ENCODE peak calls at places on chromosomes 13 and 19, in four cellular contexts. C is K562, E is GM12878, T is SK-N-SH. I is an unnamed sample.

GRCh38 chr13:67238277-67238859 is 8.2 kb upstream of the PCDH9 start:
- DNase-seq in E (no peak), C (peak; percentile 15), T (peak; percentile 19), I (no peak)

GRCh38 chr19:10812902-10813404 is 23.1 kb downstream of the TMED1 start:
- DNase-seq in C (peak; percentile 80), T (no peak), E (no peak), I (no peak)

GRCh38 chr13:44331912-44332840 is 41.4 kb upstream of the SERP2 start:
- DNase-seq in E (no peak), T (peak; percentile 72), C (no peak), I (no peak)

GRCh38 chr13:72244788-72245187 is 377.8 kb upstream of the DACH1 start:
- DNase-seq in C (no peak), E (no peak), T (no peak), I (no peak)

GRCh38 chr19:3190921-3191805 is 5.4 kb downstream of the NCLN start:
- DNase-seq in C (no peak), E (no peak), T (no peak), I (no peak)

GRCh38 chr19:15448778-15449619 is 757 bp downstream of the WIZ start:
- DNase-seq in T (peak; percentile 60), C (peak; percentile 53), E (no peak), I (no peak)

GRCh38 chr19:43525836-43526771 is 897 bp downstream of the ETHE1 start:
- DNase-seq in C (peak; percentile 18), E (no peak), T (peak; percentile 54), I (peak; percentile 33)

GRCh38 chr13:80214521-80214941 is 126.4 kb downstream of the SPRY2 start:
- DNase-seq in T (peak; percentile 52), C (no peak), E (no peak), I (no peak)

GRCh38 chr13:27279506-27279905 is 8.9 kb downstream of the RASL11A start:
- DNase-seq in C (no peak), T (no peak), E (no peak), I (no peak)

GRCh38 chr13:50594276-50594970 is 249.1 kb downstream of the DLEU7 start:
- DNase-seq in E (peak; percentile 79), T (peak; percentile 27), C (peak; percentile 5), I (peak; percentile 43)

GRCh38 chr19:5775668-5776309 is 8.8 kb downstream of the PRR22 start:
- DNase-seq in C (no peak), T (no peak), E (no peak), I (no peak)

GRCh38 chr19:5624741-5625140 is 1.9 kb downstream of the SAFB start:
- DNase-seq in E (no peak), C (no peak), T (no peak), I (no peak)

GRCh38 chr13:96816261-96816660 is 178.0 kb downstream of the OXGR1 start:
- DNase-seq in C (no peak), E (no peak), T (no peak), I (no peak)

GRCh38 chr13:41691276-41691675 is 233.9 kb downstream of the RGCC start:
- DNase-seq in C (no peak), T (no peak), E (no peak), I (no peak)
- TF ChIP-seq USF1 in C (no peak), T (no peak), E (no peak), I (no peak)

GRCh38 chr19:51458899-51459592 is 792 bp upstream of the SIGLEC8 start:
- DNase-seq in E (no peak), T (no peak), C (no peak), I (no peak)

GRCh38 chr19:51460164-51460992 is 2.1 kb upstream of the SIGLEC8 start:
- DNase-seq in C (peak; percentile 60), E (no peak), T (peak; percentile 58), I (peak; percentile 44)

GRCh38 chr19:51462276-51462675 is 4.0 kb upstream of the SIGLEC8 start:
- DNase-seq in T (no peak), C (no peak), E (no peak), I (no peak)

GRCh38 chr19:51461723-51462161 is 3.5 kb upstream of the SIGLEC8 start:
- DNase-seq in C (no peak), E (no peak), T (no peak), I (no peak)

GRCh38 chr19:51462681-51463080 is 4.4 kb upstream of the SIGLEC8 start:
- DNase-seq in E (no peak), T (no peak), C (no peak), I (no peak)
- TF ChIP-seq USF1 in E (no peak), T (no peak), C (no peak), I (no peak)

GRCh38 chr19:1214862-1215731 is 9.5 kb downstream of the STK11 start:
- DNase-seq in T (peak; percentile 83), E (no peak), C (no peak), I (no peak)
- TF ChIP-seq USF1 in T (no peak), E (no peak), C (no peak), I (no peak)

GRCh38 chr13:25874907-25875306 is 176.9 kb downstream of the SHISA2 start:
- DNase-seq in E (no peak), C (no peak), T (no peak), I (no peak)
- TF ChIP-seq USF1 in E (no peak), C (no peak), T (no peak), I (no peak)

GRCh38 chr13:41457589-41458186 is 338 bp downstream of the RGCC start:
- DNase-seq in E (no peak), C (peak; percentile 52), T (peak; percentile 66), I (peak; percentile 31)
- TF ChIP-seq USF1 in E (no peak), C (no peak), T (no peak), I (no peak)

DNA sequence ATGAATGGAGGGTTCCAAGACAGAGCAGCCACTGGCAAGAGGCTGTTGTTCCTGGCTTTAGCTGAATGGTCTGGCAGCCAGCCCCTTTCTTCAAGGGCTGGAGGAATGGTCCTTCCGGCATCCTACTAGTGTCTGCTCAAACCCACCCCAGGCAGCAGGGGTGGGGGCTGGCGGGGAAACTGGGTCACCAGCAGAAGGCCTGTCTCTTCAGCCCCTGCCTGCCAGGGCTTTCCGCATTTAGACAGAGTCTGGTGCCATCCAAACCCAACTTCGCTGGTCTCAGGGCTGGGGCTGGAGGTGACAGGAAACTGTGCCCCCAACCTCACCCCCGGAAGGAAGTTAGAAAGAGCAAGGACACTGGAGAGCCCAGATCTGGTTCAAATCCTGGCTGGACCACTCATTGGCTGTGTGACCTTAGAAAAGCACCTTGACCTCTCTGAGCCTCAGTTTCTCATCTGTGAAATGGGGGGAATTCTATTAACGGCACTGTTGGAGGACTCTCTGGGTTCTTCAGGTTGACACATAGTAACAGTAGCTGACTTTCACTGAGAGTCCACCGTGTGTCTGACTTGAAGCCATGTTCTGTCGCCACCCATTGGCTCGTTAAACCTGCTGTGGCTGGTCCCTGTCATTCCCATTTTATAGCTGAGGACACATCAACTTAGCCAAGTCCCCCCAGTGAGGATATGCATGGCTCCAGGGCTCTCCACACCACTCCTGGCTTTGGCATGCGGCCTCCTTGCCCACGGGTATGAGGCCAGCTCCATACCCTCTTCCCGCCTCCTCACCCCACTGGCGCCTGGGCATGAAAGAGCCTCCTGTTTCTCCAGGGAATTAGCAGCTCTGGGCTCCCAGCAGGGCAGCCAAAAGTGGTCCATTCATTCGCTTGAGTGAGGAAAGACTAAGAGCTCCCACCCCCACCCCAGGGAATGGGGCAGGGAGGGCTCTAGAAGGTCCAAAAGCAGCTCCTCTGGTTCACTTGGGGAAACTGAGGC is 2.5 kb upstream of the NR2C2AP start:
- DNase-seq in E (no peak), T (no peak), C (no peak), I (no peak)
- TF ChIP-seq USF1 in E (no peak), T (no peak), C (no peak), I (no peak)

GRCh38 chr19:36051236-36051635 is 2.8 kb downstream of the THAP8 start:
- DNase-seq in C (peak; percentile 38), T (no peak), E (no peak), I (peak; percentile 73)

GRCh38 chr19:36043952-36044351 is 10.1 kb downstream of the THAP8 start:
- DNase-seq in E (no peak), T (no peak), C (no peak), I (no peak)

GRCh38 chr19:36047835-36048234 is 6.2 kb downstream of the THAP8 start:
- DNase-seq in T (no peak), E (no peak), C (no peak), I (no peak)

GRCh38 chr19:36049080-36049698 is 4.9 kb downstream of the THAP8 start:
- DNase-seq in T (no peak), E (no peak), C (no peak), I (no peak)

DNA sequence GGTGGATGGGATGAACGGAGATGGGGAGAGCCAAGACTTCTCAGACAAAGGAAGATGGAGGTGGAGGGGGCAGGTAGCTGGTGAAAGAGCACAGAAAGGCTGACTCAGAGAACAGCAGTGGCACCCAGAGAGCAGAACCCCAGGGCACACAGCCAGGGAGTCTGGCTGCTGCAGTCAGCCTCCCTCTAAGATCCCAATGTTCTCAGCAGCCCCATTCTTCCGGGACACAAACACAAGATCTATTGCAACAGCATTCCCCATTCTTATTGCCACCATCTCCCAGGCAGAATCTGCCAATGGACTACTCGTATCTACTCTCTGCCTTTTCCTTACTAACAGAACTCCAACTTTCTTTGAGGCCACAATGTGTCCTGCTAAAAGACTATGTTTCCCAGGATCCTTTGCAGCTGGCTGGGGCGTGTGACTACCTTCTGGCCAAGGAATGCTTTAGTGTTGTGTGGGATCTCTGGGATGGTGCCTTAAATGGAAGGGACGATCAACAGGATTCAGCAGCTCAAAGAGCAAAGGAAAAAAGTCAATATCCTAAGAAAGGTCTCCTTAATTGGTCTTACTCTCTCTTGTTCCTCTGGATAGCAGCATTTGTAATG is 7.5 kb downstream of the THAP8 start:
- DNase-seq in C (no peak), E (no peak), T (no peak), I (no peak)
- TF ChIP-seq USF1 in C (no peak), E (no peak), T (no peak), I (peak; percentile 78)

GRCh38 chr13:78160793-78161192 is 242.2 kb upstream of the EDNRB start:
- DNase-seq in T (no peak), C (no peak), E (no peak), I (no peak)
- TF ChIP-seq USF1 in T (no peak), C (no peak), E (no peak), I (no peak)

GRCh38 chr13:114112231-114112825 is 20.1 kb downstream of the RASA3 start:
- DNase-seq in E (no peak), C (no peak), T (peak; percentile 53), I (peak; percentile 41)
- TF ChIP-seq USF1 in E (no peak), C (no peak), T (no peak), I (no peak)

GRCh38 chr13:77477299-77477848 is 58.1 kb upstream of the SCEL start:
- DNase-seq in E (no peak), C (no peak), T (no peak), I (no peak)
- TF ChIP-seq USF1 in E (no peak), C (no peak), T (no peak), I (no peak)

I was measured in WTC11.